ENCODE peak calls at places on chromosome 16, in four cellular contexts. J is lower lobe of right lung, V is iPS DF 6.9, B is stomach. P is an unnamed sample. For H3K27me3 and H3K4me1, the result is how much of the 10 kb centered on the place peaks cover.

GRCh38 chr16:11439216-11439615 is 94.0 kb downstream of the RMI2 start:
- DNase-seq in J (no peak), V (no peak), B (no peak), P (no peak)

GRCh38 chr16:87068751-87069150 is 248.4 kb downstream of the C16orf95 start:
- DNase-seq in J (no peak), V (no peak), B (no peak), P (no peak)

GRCh38 chr16:21566891-21567414 is 32.4 kb upstream of the METTL9 start:
- DNase-seq in J (no peak), V (no peak), B (peak), P (no peak)

GRCh38 chr16:86216591-86216990 is 293.7 kb upstream of the FOXF1 start:
- DNase-seq in J (no peak), V (no peak), B (no peak), P (no peak)

GRCh38 chr16:27326738-27327585 is 13.2 kb downstream of the IL4R start:
- DNase-seq in J (peak), V (peak), B (peak), P (no peak)

GRCh38 chr16:30651124-30652004 is 604 bp downstream of the PRR14 start:
- DNase-seq in J (peak), V (no peak), B (peak), P (peak)

GRCh38 chr16:10752843-10753523 is 9.3 kb downstream of the NUBP1 start:
- DNase-seq in J (peak), V (no peak), B (peak), P (no peak)

GRCh38 chr16:66551362-66551761 is 1.0 kb upstream of the CKLF start:
- DNase-seq in J (peak), V (no peak), B (no peak), P (peak)

GRCh38 chr16:10509534-10510025 is 70.8 kb downstream of the EMP2 start:
- DNase-seq in J (no peak), V (peak), B (peak), P (peak)

GRCh38 chr16:58464047-58464915 is 35.7 kb upstream of the NDRG4 start:
- DNase-seq in J (no peak), V (no peak), B (peak), P (peak)

GRCh38 chr16:11089504-11090124 is 145.2 kb downstream of the CLEC16A start:
- DNase-seq in J (peak), V (no peak), B (peak), P (no peak)

GRCh38 chr16:89200850-89201466 is 621 bp upstream of the SLC22A31 start:
- DNase-seq in J (peak), V (no peak), B (no peak), P (no peak)

GRCh38 chr16:8720080-8720966 is 45.9 kb downstream of the ABAT start:
- DNase-seq in J (no peak), V (no peak), B (no peak), P (peak)

GRCh38 chr16:50603206-50604064 is 55.2 kb downstream of the NKD1 start:
- DNase-seq in J (no peak), V (no peak), B (no peak), P (no peak)

GRCh38 chr16:47143677-47144558 is at the start of gene NETO2:
- DNase-seq in J (peak), V (no peak), B (peak), P (peak)

GRCh38 chr16:25012525-25012991 is 2.6 kb downstream of the ARHGAP17 start:
- DNase-seq in J (no peak), V (no peak), B (no peak), P (no peak)

GRCh38 chr16:25011891-25012499 is 3.2 kb downstream of the ARHGAP17 start:
- DNase-seq in J (no peak), V (no peak), B (no peak), P (no peak)

GRCh38 chr16:25013751-25014499 is 1.2 kb downstream of the ARHGAP17 start:
- DNase-seq in J (no peak), V (no peak), B (no peak), P (no peak)

GRCh38 chr16:25014500-25015147 is 545 bp downstream of the ARHGAP17 start:
- DNase-seq in J (peak), V (no peak), B (peak), P (peak)

DNA sequence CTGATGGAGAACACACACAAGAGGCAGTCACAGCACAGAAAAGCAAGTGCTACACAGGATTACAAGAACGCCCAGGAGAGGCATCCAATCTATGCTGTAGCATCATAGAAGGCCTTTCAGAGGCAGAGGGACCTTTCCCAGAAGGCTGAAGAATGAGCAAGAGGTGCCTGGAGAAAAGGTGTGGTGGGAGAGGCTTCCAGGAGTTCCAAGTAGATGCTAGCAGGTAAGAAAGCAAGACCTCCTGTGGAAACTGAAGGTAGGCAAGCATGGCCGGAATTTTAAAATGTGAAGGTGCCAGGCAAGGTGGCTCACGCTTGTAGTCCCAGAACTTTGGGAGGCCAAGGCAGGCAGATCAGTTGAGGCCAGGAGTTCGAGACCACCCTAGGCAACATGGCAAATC is 2.1 kb downstream of the ARHGAP17 start:
- DNase-seq in J (no peak), V (no peak), B (no peak), P (no peak)
- H3K4me3 ChIP-seq in J (peak), V (no peak), B (peak), P (no peak)

GRCh38 chr16:77556203-77556602 is 121.4 kb upstream of the ADAMTS18 start:
- DNase-seq in J (no peak), V (no peak), B (no peak), P (no peak)
- H3K27me3 ChIP-seq in J (under half), V (under half), B (under half), P (under half)

DNA sequence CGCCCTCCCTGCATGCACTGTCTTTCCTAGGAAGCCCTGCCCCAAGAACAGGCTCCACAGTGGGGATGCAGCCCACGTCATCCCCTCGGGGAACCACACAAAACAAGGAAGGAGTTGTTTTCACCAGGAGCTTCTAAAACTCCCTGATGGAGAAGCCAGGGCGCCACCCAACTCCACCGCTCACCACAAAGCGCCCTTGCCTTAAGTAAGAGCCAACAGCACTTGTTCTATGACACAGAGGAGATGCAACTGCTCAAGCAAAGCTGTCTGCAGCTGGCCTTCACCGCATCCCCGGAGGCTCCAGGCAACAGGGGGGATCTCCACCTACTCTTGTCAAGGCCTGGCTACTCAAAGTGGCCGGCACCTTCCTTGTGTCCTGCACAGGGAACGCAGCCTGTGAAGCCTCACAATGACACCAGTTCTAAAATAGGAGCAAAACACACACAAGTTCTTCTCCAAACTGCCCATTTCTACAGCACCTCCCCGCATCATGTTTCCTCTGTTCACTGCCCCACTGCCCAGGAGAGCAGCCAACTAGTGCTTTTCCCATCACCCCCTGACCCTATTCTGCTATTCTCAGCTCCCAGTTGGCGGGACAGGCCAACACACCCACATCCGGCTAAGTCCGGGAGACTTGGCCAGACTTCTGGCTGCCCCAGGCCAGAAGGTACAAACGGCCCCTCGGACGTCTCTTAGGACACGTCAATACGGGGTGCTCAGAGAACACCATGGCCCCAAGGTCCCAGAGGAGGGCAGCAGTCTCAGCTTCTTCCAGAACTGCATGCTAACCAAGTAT is 24.2 kb downstream of the MPG start:
- DNase-seq in J (no peak), V (no peak), B (no peak), P (no peak)
- H3K4me1 ChIP-seq in J (under half), V (under half), B (under half), P (under half)

GRCh38 chr16:28879261-28879840 is 1.1 kb downstream of the ATP2A1 start:
- DNase-seq in J (no peak), V (no peak), B (no peak), P (no peak)

GRCh38 chr16:28880589-28880915 is 2.3 kb downstream of the ATP2A1 start:
- DNase-seq in J (no peak), V (no peak), B (no peak), P (no peak)

GRCh38 chr16:28882476-28883180 is 4.3 kb downstream of the ATP2A1 start:
- DNase-seq in J (no peak), V (no peak), B (no peak), P (no peak)

GRCh38 chr16:28879841-28880588 is 1.7 kb downstream of the ATP2A1 start:
- DNase-seq in J (peak), V (no peak), B (peak), P (peak)

DNA sequence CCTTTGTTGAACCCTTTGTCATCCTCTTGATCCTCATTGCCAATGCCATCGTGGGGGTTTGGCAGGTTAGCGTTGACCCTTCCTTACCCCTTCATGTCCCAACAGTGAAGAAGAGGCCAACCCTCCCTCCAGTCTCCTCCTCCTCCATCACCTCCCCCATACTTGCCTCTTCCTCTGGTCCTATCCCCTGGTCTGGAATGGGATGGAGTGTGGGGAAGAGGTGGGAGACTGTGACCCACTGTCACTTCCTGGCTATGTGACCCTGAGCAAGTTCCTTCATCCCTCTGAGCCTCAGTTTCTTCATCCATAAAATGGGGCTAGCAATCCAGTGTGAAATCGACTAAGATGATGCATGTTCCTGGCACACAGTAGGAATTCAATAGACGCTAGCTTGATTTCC is 2.7 kb downstream of the ATP2A1 start:
- DNase-seq in J (no peak), V (no peak), B (no peak), P (no peak)
- H3K4me3 ChIP-seq in J (no peak), V (no peak), B (no peak), P (no peak)

DNA sequence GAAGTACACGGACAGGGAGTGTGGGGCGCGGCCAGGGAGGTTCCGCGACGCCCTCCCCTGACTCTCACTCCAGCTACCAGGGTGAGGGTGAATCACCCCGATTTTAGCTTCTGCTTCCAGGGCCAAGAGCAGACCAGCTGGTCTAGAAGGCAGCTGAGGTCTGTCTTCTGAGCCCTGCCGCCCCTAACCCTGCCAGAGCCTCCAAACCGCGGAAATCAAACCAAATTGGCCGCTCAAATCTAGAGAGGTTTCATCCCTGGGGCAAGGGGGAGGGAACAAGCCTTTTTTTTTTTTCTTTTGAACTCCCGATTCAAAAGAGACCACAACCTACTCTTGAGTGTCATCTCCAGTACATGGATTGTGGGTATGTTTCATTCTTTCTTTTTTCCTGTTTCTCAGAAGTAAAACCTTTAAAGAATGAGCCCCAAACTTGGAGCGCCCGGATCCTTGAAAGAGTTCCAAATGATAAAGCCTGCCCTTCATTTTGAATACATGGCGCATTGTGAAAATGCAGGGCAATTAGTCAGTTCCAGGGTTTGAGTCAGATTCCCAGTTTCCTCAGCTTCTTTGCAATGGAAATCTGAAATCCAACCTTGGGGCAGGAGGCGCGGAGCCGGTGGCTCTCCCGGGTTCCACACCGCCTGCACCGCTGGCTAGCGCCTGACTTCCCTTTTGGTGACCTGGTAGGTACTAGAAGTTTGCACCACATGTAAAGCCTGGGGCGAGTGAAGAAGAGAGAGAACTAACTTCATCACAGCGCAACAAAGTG is 16.5 kb upstream of the ZFHX3 start:
- DNase-seq in J (no peak), V (no peak), B (no peak), P (no peak)
- H3K27me3 ChIP-seq in J (half or more), V (half or more), B (under half), P (under half)

GRCh38 chr16:1218930-1219611 is 6.0 kb downstream of the TPSG1 start:
- DNase-seq in J (no peak), V (no peak), B (no peak), P (no peak)
- H3K4me1 ChIP-seq in J (under half), V (under half), B (under half), P (under half)

GRCh38 chr16:354971-355441 is 2.5 kb upstream of the AXIN1 start:
- DNase-seq in J (no peak), V (no peak), B (no peak), P (no peak)
- H3K4me3 ChIP-seq in J (no peak), V (no peak), B (no peak), P (no peak)

GRCh38 chr16:3188925-3189825 is 1.2 kb downstream of the OR1F1 start:
- DNase-seq in J (no peak), V (no peak), B (no peak), P (peak)
- H3K27me3 ChIP-seq in J (half or more), V (under half), B (half or more), P (under half)

P was measured in BE2C.